ENCODE peak calls at places on chromosomes 7 and 10, in five cellular contexts. L is OCI-M1; F is activated CD4-positive, alpha-beta T cell treated with anti-CD3 and anti-CD28 coated beads, Interleukin-2, amount 10 ng/mL, durations not matched to agents 7 days and 5 days; C is ELF-1; T is T-cell. A is an unnamed sample.

GRCh38 chr7:119413314-119413805 is 859.6 kb upstream of the KCND2 start:
- DNase-seq in L (no peak), F (no peak), C (no peak), T (no peak), A (no peak)

GRCh38 chr7:139494835-139495568 is 11.5 kb upstream of the KLRG2 start:
- DNase-seq in L (peak), F (peak), C (no peak), T (no peak), A (peak)

GRCh38 chr7:30252885-30253795 is 31.3 kb upstream of the ZNRF2 start:
- DNase-seq in L (peak), F (no peak), C (no peak), T (no peak), A (peak)

GRCh38 chr7:36115448-36116321 is 37.4 kb upstream of the EEPD1 start:
- DNase-seq in L (no peak), F (peak), C (peak), T (no peak), A (peak)

GRCh38 chr7:134932707-134933370 is 53.5 kb upstream of the AGBL3 start:
- DNase-seq in L (peak), F (no peak), C (peak), T (no peak), A (no peak)

GRCh38 chr10:112981553-112981952 is 31.5 kb downstream of the TCF7L2 start:
- DNase-seq in L (peak), F (peak), C (no peak), T (no peak), A (no peak)

GRCh38 chr10:110067960-110068770 is 60.4 kb downstream of the ADD3 start:
- DNase-seq in L (peak), F (peak), C (peak), T (peak), A (peak)

GRCh38 chr7:111554086-111554485 is 8.2 kb downstream of the IMMP2L start:
- DNase-seq in L (no peak), F (no peak), C (no peak), T (no peak), A (no peak)

GRCh38 chr10:79116363-79116762 is 47.6 kb downstream of the ZMIZ1 start:
- DNase-seq in L (no peak), F (no peak), C (no peak), T (no peak), A (no peak)

GRCh38 chr10:33363112-33363511 is 28.6 kb upstream of the NRP1 start:
- DNase-seq in L (no peak), F (no peak), C (no peak), T (no peak), A (no peak)

GRCh38 chr10:30378607-30379006 is 29.5 kb upstream of the MTPAP start:
- DNase-seq in L (no peak), F (no peak), C (peak), T (no peak), A (no peak)

GRCh38 chr7:46206474-46207060 is 285.5 kb upstream of the IGFBP3 start:
- DNase-seq in L (no peak), F (no peak), C (no peak), T (no peak), A (no peak)

GRCh38 chr7:55360486-55360885 is 4.7 kb upstream of the LANCL2 start:
- DNase-seq in L (peak), F (no peak), C (no peak), T (no peak), A (no peak)

GRCh38 chr10:21292763-21293517 is 232.5 kb downstream of the SKIDA1 start:
- DNase-seq in L (no peak), F (no peak), C (peak), T (no peak), A (peak)

GRCh38 chr7:159136846-159137245 is 7.8 kb downstream of the VIPR2 start:
- DNase-seq in L (no peak), F (no peak), C (no peak), T (no peak), A (no peak)

GRCh38 chr7:78095549-78095948 is 297.0 kb downstream of the PHTF2 start:
- DNase-seq in L (peak), F (no peak), C (no peak), T (no peak), A (no peak)

GRCh38 chr10:46239999-46240683 is 46.7 kb upstream of the ANTXRL start:
- DNase-seq in L (no peak), F (no peak), C (peak), T (no peak), A (no peak)

GRCh38 chr7:27961255-27961654 is 219.3 kb downstream of the JAZF1 start:
- DNase-seq in L (no peak), F (no peak), C (no peak), T (no peak), A (peak)

GRCh38 chr10:75234683-75235374 is 928 bp downstream of the COMTD1 start:
- DNase-seq in L (peak), F (no peak), C (peak), T (peak), A (peak)

GRCh38 chr10:10043083-10043482 is 974.6 kb upstream of the CELF2 start:
- DNase-seq in L (no peak), F (no peak), C (no peak), T (no peak), A (no peak)

GRCh38 chr7:157284229-157285014 is 52.4 kb upstream of the DNAJB6 start:
- DNase-seq in L (no peak), F (no peak), C (no peak), T (no peak), A (no peak)

GRCh38 chr10:109741712-109742111 is 181.6 kb downstream of the XPNPEP1 start:
- DNase-seq in L (no peak), F (no peak), C (no peak), T (no peak), A (no peak)

GRCh38 chr7:16926861-16927260 is 45.1 kb upstream of the AGR3 start:
- DNase-seq in L (no peak), F (no peak), C (no peak), T (no peak), A (peak)

GRCh38 chr7:18770154-18770807 is 274.7 kb downstream of the HDAC9 start:
- DNase-seq in L (peak), F (no peak), C (no peak), T (no peak), A (no peak)

GRCh38 chr7:124652237-124652636 is 113.4 kb downstream of the GPR37 start:
- DNase-seq in L (no peak), F (no peak), C (no peak), T (no peak), A (no peak)

GRCh38 chr10:126904807-126905686 is at the start of gene DOCK1:
- DNase-seq in L (no peak), F (no peak), C (peak), T (no peak), A (peak)

GRCh38 chr10:2279666-2280065 is 542.3 kb upstream of the ADARB2 start:
- DNase-seq in L (no peak), F (no peak), C (no peak), T (no peak), A (no peak)

GRCh38 chr10:104209575-104210198 is 22.5 kb downstream of the CFAP43 start:
- DNase-seq in L (peak), F (peak), C (peak), T (peak), A (peak)

GRCh38 chr7:98418271-98418635 is 17.4 kb upstream of the BAIAP2L1 start:
- DNase-seq in L (no peak), F (no peak), C (no peak), T (no peak), A (no peak)

GRCh38 chr10:128263891-128264688 is 137.9 kb upstream of the MKI67 start:
- DNase-seq in L (peak), F (peak), C (peak), T (peak), A (peak)

GRCh38 chr7:106456339-106456738 is 171.6 kb upstream of the NAMPT start:
- DNase-seq in L (no peak), F (no peak), C (no peak), T (no peak), A (no peak)